ENCODE peak calls at places on chromosomes 1 and 21, in five cellular contexts. One of them, this sample, is unnamed.

GRCh38 chr1:244802556-244803239 is 32.8 kb upstream of the COX20 start:
- DNase-seq in CD4-positive, alpha-beta T cell: no peak
- DNase-seq in lower leg skin: peak; percentile 39
- DNase-seq in activated CD4-positive, alpha-beta T cell treated with anti-CD3 and anti-CD28 coated beads for 24 hours: no peak
- DNase-seq in CD4-positive, CD25-positive, alpha-beta regulatory T cell: no peak
- DNase-seq in this sample: no peak

GRCh38 chr1:230303822-230304221 is 122.3 kb downstream of the PGBD5 start:
- DNase-seq in CD4-positive, alpha-beta T cell: no peak
- DNase-seq in lower leg skin: no peak
- DNase-seq in activated CD4-positive, alpha-beta T cell treated with anti-CD3 and anti-CD28 coated beads for 24 hours: no peak
- DNase-seq in CD4-positive, CD25-positive, alpha-beta regulatory T cell: no peak
- DNase-seq in this sample: no peak

GRCh38 chr1:51302270-51302669 is 28.1 kb downstream of the TTC39A start:
- DNase-seq in CD4-positive, alpha-beta T cell: no peak
- DNase-seq in lower leg skin: peak; percentile 58
- DNase-seq in activated CD4-positive, alpha-beta T cell treated with anti-CD3 and anti-CD28 coated beads for 24 hours: no peak
- DNase-seq in CD4-positive, CD25-positive, alpha-beta regulatory T cell: no peak
- DNase-seq in this sample: no peak

GRCh38 chr1:10939654-10940450 is 72.6 kb upstream of the TARDBP start:
- DNase-seq in CD4-positive, alpha-beta T cell: no peak
- DNase-seq in lower leg skin: no peak
- DNase-seq in activated CD4-positive, alpha-beta T cell treated with anti-CD3 and anti-CD28 coated beads for 24 hours: peak; percentile 25
- DNase-seq in CD4-positive, CD25-positive, alpha-beta regulatory T cell: no peak
- DNase-seq in this sample: peak; percentile 96

GRCh38 chr1:91755176-91755575 is 130.8 kb downstream of the TGFBR3 start:
- DNase-seq in CD4-positive, alpha-beta T cell: no peak
- DNase-seq in lower leg skin: peak; percentile 88
- DNase-seq in activated CD4-positive, alpha-beta T cell treated with anti-CD3 and anti-CD28 coated beads for 24 hours: no peak
- DNase-seq in CD4-positive, CD25-positive, alpha-beta regulatory T cell: no peak
- DNase-seq in this sample: no peak

GRCh38 chr1:183604048-183604808 is 14.0 kb upstream of the NCF2 start:
- DNase-seq in CD4-positive, alpha-beta T cell: no peak
- DNase-seq in lower leg skin: no peak
- DNase-seq in activated CD4-positive, alpha-beta T cell treated with anti-CD3 and anti-CD28 coated beads for 24 hours: no peak
- DNase-seq in CD4-positive, CD25-positive, alpha-beta regulatory T cell: no peak
- DNase-seq in this sample: no peak

GRCh38 chr1:183267646-183268431 is 81.8 kb downstream of the LAMC2 start:
- DNase-seq in CD4-positive, alpha-beta T cell: no peak
- DNase-seq in lower leg skin: peak; percentile 85
- DNase-seq in activated CD4-positive, alpha-beta T cell treated with anti-CD3 and anti-CD28 coated beads for 24 hours: no peak
- DNase-seq in CD4-positive, CD25-positive, alpha-beta regulatory T cell: no peak
- DNase-seq in this sample: no peak

GRCh38 chr1:48080343-48081255 is 83.4 kb upstream of the TRABD2B start:
- DNase-seq in CD4-positive, alpha-beta T cell: no peak
- DNase-seq in lower leg skin: peak; percentile 59
- DNase-seq in activated CD4-positive, alpha-beta T cell treated with anti-CD3 and anti-CD28 coated beads for 24 hours: no peak
- DNase-seq in CD4-positive, CD25-positive, alpha-beta regulatory T cell: no peak
- DNase-seq in this sample: no peak

GRCh38 chr1:216919033-216919970 is 196.1 kb upstream of the ESRRG start:
- DNase-seq in CD4-positive, alpha-beta T cell: no peak
- DNase-seq in lower leg skin: no peak
- DNase-seq in activated CD4-positive, alpha-beta T cell treated with anti-CD3 and anti-CD28 coated beads for 24 hours: no peak
- DNase-seq in CD4-positive, CD25-positive, alpha-beta regulatory T cell: no peak
- DNase-seq in this sample: no peak

GRCh38 chr1:222616535-222616934 is 1.4 kb upstream of the MIA3 start:
- DNase-seq in CD4-positive, alpha-beta T cell: no peak
- DNase-seq in lower leg skin: no peak
- DNase-seq in activated CD4-positive, alpha-beta T cell treated with anti-CD3 and anti-CD28 coated beads for 24 hours: no peak
- DNase-seq in CD4-positive, CD25-positive, alpha-beta regulatory T cell: no peak
- DNase-seq in this sample: no peak

GRCh38 chr1:42966688-42967609 is 8.3 kb upstream of the SLC2A1 start:
- DNase-seq in CD4-positive, alpha-beta T cell: no peak
- DNase-seq in lower leg skin: no peak
- DNase-seq in activated CD4-positive, alpha-beta T cell treated with anti-CD3 and anti-CD28 coated beads for 24 hours: no peak
- DNase-seq in CD4-positive, CD25-positive, alpha-beta regulatory T cell: no peak
- DNase-seq in this sample: no peak

GRCh38 chr21:39669976-39670671 is 57.4 kb downstream of the B3GALT5 start:
- DNase-seq in CD4-positive, alpha-beta T cell: no peak
- DNase-seq in lower leg skin: peak; percentile 62
- DNase-seq in activated CD4-positive, alpha-beta T cell treated with anti-CD3 and anti-CD28 coated beads for 24 hours: no peak
- DNase-seq in CD4-positive, CD25-positive, alpha-beta regulatory T cell: no peak
- DNase-seq in this sample: no peak

GRCh38 chr1:181413836-181414235 is 69.5 kb upstream of the CACNA1E start:
- DNase-seq in CD4-positive, alpha-beta T cell: no peak
- DNase-seq in lower leg skin: no peak
- DNase-seq in activated CD4-positive, alpha-beta T cell treated with anti-CD3 and anti-CD28 coated beads for 24 hours: no peak
- DNase-seq in CD4-positive, CD25-positive, alpha-beta regulatory T cell: no peak
- DNase-seq in this sample: no peak

GRCh38 chr21:29524055-29524454 is 225.3 kb downstream of the BACH1 start:
- DNase-seq in CD4-positive, alpha-beta T cell: no peak
- DNase-seq in lower leg skin: no peak
- DNase-seq in activated CD4-positive, alpha-beta T cell treated with anti-CD3 and anti-CD28 coated beads for 24 hours: no peak
- DNase-seq in CD4-positive, CD25-positive, alpha-beta regulatory T cell: no peak
- DNase-seq in this sample: no peak

GRCh38 chr1:232551281-232551835 is 78.6 kb downstream of the SIPA1L2 start:
- DNase-seq in CD4-positive, alpha-beta T cell: no peak
- DNase-seq in lower leg skin: no peak
- DNase-seq in activated CD4-positive, alpha-beta T cell treated with anti-CD3 and anti-CD28 coated beads for 24 hours: no peak
- DNase-seq in CD4-positive, CD25-positive, alpha-beta regulatory T cell: no peak
- DNase-seq in this sample: no peak

GRCh38 chr1:183033205-183033604 is 10.0 kb downstream of the LAMC1 start:
- DNase-seq in CD4-positive, alpha-beta T cell: peak; percentile 22
- DNase-seq in lower leg skin: no peak
- DNase-seq in activated CD4-positive, alpha-beta T cell treated with anti-CD3 and anti-CD28 coated beads for 24 hours: no peak
- DNase-seq in CD4-positive, CD25-positive, alpha-beta regulatory T cell: no peak
- DNase-seq in this sample: peak; percentile 96

GRCh38 chr1:45016090-45016697 is 4.1 kb downstream of the UROD start:
- DNase-seq in CD4-positive, alpha-beta T cell: no peak
- DNase-seq in lower leg skin: no peak
- DNase-seq in activated CD4-positive, alpha-beta T cell treated with anti-CD3 and anti-CD28 coated beads for 24 hours: no peak
- DNase-seq in CD4-positive, CD25-positive, alpha-beta regulatory T cell: no peak
- DNase-seq in this sample: no peak

GRCh38 chr1:224127925-224128819 is 14.3 kb downstream of the FBXO28 start:
- DNase-seq in CD4-positive, alpha-beta T cell: no peak
- DNase-seq in lower leg skin: no peak
- DNase-seq in activated CD4-positive, alpha-beta T cell treated with anti-CD3 and anti-CD28 coated beads for 24 hours: no peak
- DNase-seq in CD4-positive, CD25-positive, alpha-beta regulatory T cell: no peak
- DNase-seq in this sample: no peak

GRCh38 chr1:92399076-92399475 is 87.6 kb downstream of the GFI1 start:
- DNase-seq in CD4-positive, alpha-beta T cell: no peak
- DNase-seq in lower leg skin: no peak
- DNase-seq in activated CD4-positive, alpha-beta T cell treated with anti-CD3 and anti-CD28 coated beads for 24 hours: no peak
- DNase-seq in CD4-positive, CD25-positive, alpha-beta regulatory T cell: no peak
- DNase-seq in this sample: no peak